ENCODE peak calls at places on chromosomes 1 and 21, in seven cellular contexts. E is psoas muscle; G is brain microvascular endothelial cell; H is astrocyte of the spinal cord; W is ovary; B is activated CD8-positive, alpha-beta T cell treated with anti-CD3 and anti-CD28 coated beads for 36 hours; X is AG04449. A is an unnamed sample.

GRCh38 chr1:227490001-227490400 is 73.4 kb upstream of the ZNF678 start:
- DNase-seq in W (no peak), B (no peak), E (no peak), H (no peak), G (no peak), X (no peak), A (no peak)

GRCh38 chr1:66294692-66295384 is 239.1 kb upstream of the SGIP1 start:
- DNase-seq in G (peak), H (peak), B (peak), W (no peak), E (no peak), X (no peak), A (peak)

GRCh38 chr1:202643397-202644218 is 66.6 kb downstream of the SYT2 start:
- DNase-seq in X (no peak), B (peak), E (no peak), H (no peak), W (no peak), G (no peak), A (no peak)

GRCh38 chr21:30340714-30341573 is 3.5 kb upstream of the KRTAP27-1 start:
- DNase-seq in W (no peak), H (peak), B (peak), G (peak), X (no peak), E (peak), A (peak)

GRCh38 chr1:110292327-110292741 is 46.8 kb upstream of the RBM15 start:
- DNase-seq in W (no peak), B (no peak), E (no peak), X (no peak), H (no peak), G (peak), A (peak)

GRCh38 chr1:64687725-64688285 is 57.1 kb upstream of the RAVER2 start:
- DNase-seq in B (no peak), G (peak), H (no peak), W (no peak), E (peak), X (no peak), A (peak)

GRCh38 chr1:57910782-57911181 is 486.9 kb upstream of the DAB1 start:
- DNase-seq in X (no peak), W (no peak), G (no peak), H (no peak), B (no peak), E (no peak), A (no peak)

GRCh38 chr1:18302788-18303413 is 177.8 kb upstream of the KLHDC7A start:
- DNase-seq in H (no peak), G (no peak), B (peak), X (no peak), E (no peak), W (no peak), A (no peak)

GRCh38 chr1:118984086-118984989 is 3.8 kb downstream of the TBX15 start:
- DNase-seq in G (peak), E (peak), X (no peak), W (no peak), H (peak), B (no peak), A (peak)

GRCh38 chr21:14862794-14863720 is 201.7 kb downstream of the NRIP1 start:
- DNase-seq in W (no peak), E (no peak), B (peak), G (no peak), H (peak), X (no peak), A (no peak)

GRCh38 chr1:87243573-87243972 is 85.1 kb upstream of the LMO4 start:
- DNase-seq in G (peak), H (peak), E (no peak), X (no peak), B (no peak), W (no peak), A (peak)

GRCh38 chr1:30818568-30819243 is 61.1 kb upstream of the LAPTM5 start:
- DNase-seq in H (no peak), B (no peak), E (no peak), X (no peak), W (no peak), G (no peak), A (no peak)

GRCh38 chr1:210272666-210273065 is 40.1 kb downstream of the SERTAD4 start:
- DNase-seq in W (no peak), X (no peak), B (no peak), G (no peak), H (no peak), E (no peak), A (peak)

GRCh38 chr1:46021046-46021822 is 111.2 kb downstream of the PIK3R3 start:
- DNase-seq in B (no peak), G (no peak), W (no peak), X (no peak), H (no peak), E (no peak), A (peak)

GRCh38 chr1:192729500-192729899 is 79.3 kb upstream of the RGS2 start:
- DNase-seq in E (no peak), W (no peak), B (no peak), X (no peak), G (no peak), H (no peak), A (no peak)

GRCh38 chr1:38088366-38088765 is 41.8 kb upstream of the POU3F1 start:
- DNase-seq in W (no peak), E (no peak), G (no peak), H (no peak), B (no peak), X (no peak), A (no peak)

GRCh38 chr1:245566952-245567351 is 412.2 kb downstream of the KIF26B start:
- DNase-seq in B (no peak), W (no peak), E (no peak), H (no peak), G (no peak), X (no peak), A (no peak)

GRCh38 chr1:244102471-244102870 is 51.4 kb downstream of the ZBTB18 start:
- DNase-seq in X (no peak), G (no peak), H (no peak), B (no peak), W (no peak), E (no peak), A (no peak)

GRCh38 chr1:50976890-50977574 is 7.0 kb downstream of the CDKN2C start:
- DNase-seq in W (peak), H (peak), X (no peak), B (peak), G (no peak), E (peak), A (peak)

GRCh38 chr1:160821627-160822026 is 25.7 kb downstream of the LY9 start:
- DNase-seq in E (no peak), G (no peak), B (peak), H (no peak), W (no peak), X (no peak), A (no peak)
- TF ChIP-seq CTCF in E (no peak), G (no peak), B (no peak), H (no peak), W (no peak), X (no peak), A (no peak)

GRCh38 chr1:238727670-238728069 is 658.7 kb upstream of the CHRM3 start:
- DNase-seq in X (no peak), H (no peak), G (no peak), W (no peak), B (no peak), E (no peak), A (no peak)
- TF ChIP-seq CTCF in X (no peak), H (no peak), G (no peak), W (no peak), B (no peak), E (no peak), A (no peak)

DNA sequence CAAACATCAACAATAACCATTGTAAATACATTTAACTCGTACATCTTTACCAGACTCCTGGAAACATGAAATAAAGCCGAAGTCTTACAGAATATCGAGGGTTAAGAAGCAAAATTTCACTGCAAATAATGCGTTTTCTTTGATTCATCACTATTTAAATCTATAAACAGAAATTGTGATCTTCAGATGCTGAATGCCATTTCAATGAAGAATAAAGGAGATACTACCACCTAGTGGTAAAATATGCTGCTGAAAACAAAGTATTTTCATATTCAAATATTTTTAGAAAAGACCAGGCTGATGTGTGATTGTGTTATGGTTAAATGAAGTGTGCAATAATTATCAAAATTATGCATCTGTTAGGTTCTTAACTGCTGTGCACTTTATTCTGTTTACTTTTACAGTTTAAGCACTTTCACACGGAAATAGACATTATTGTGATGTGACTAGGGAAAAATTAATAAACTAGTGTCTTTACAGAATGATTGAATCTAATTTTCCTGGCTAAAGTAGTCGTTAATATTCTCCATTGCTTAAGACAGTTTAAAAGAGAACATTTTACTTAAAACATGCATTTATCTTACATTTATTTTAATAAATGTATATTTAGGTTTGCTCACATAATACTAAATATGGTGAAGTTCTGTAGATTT is 1093.1 kb downstream of the MRPL39 start:
- DNase-seq in B (no peak), E (no peak), G (no peak), X (no peak), H (peak), W (no peak), A (no peak)
- TF ChIP-seq CTCF in B (peak), E (peak), G (peak), X (peak), H (peak), W (no peak), A (no peak)

GRCh38 chr1:9428601-9429368 is 110.5 kb upstream of the SLC25A33 start:
- DNase-seq in X (peak), G (peak), B (peak), E (peak), W (peak), H (peak), A (peak)
- TF ChIP-seq CTCF in X (no peak), G (peak), B (no peak), E (no peak), W (peak), H (peak), A (no peak)

DNA sequence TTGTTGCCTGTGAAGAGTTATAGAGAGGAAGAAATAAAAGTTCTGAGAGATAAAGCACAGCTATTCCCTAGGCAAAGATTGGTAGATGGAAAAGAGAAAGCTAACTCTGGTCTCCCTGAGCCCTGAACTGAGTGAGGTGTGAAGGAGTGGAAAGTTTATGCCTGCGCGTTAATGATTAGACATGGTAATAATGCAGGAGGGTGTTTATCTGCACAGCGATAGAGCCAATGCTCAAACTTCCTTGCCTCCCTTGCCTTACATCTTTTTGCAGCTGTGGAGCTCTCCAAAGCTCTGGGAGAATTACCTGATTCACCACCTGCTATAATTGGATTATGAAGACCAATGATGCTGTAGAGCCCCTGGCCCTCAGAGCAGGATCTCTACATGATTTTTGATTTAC is 32.8 kb upstream of the CHRM3 start:
- DNase-seq in B (no peak), H (no peak), E (no peak), W (no peak), X (no peak), G (no peak), A (no peak)
- TF ChIP-seq CTCF in B (no peak), H (no peak), E (no peak), W (no peak), X (no peak), G (no peak), A (no peak)

A was measured in foreskin fibroblast.